ENCODE peak calls at places on chromosome 12, in nine cellular contexts. One of them, this sample, is unnamed.

GRCh38 chr12:104434129-104434528 is 22.6 kb upstream of the CHST11 start:
- DNase-seq in stimulated activated CD8-positive, alpha-beta memory T cell treated with anti-CD3 and anti-CD28 coated beads, Interleukin-2, amount 100 ng/mL, for 1 hour: no peak
- DNase-seq in fibroblast of lung: no peak
- DNase-seq in iPS DF 19.7: no peak
- DNase-seq in GM12865: no peak
- DNase-seq in stimulated activated CD4-positive, alpha-beta T cell treated with anti-CD3 and anti-CD28 coated beads, TNF-alpha, amount 100 ng/mL, for 1 hour: no peak
- DNase-seq in NCI-H1092 treated with DMSO at 0.1 percent for 48 hours: no peak
- DNase-seq in NAMALWA: no peak
- DNase-seq in T-helper 1 cell: no peak
- DNase-seq in this sample: no peak

GRCh38 chr12:49667319-49668090 is 39.7 kb downstream of the FMNL3 start:
- DNase-seq in fibroblast of lung: no peak
- DNase-seq in NCI-H1092 treated with DMSO at 0.1 percent for 48 hours: no peak
- DNase-seq in T-helper 1 cell: no peak
- DNase-seq in stimulated activated CD8-positive, alpha-beta memory T cell treated with anti-CD3 and anti-CD28 coated beads, Interleukin-2, amount 100 ng/mL, for 1 hour: no peak
- DNase-seq in stimulated activated CD4-positive, alpha-beta T cell treated with anti-CD3 and anti-CD28 coated beads, TNF-alpha, amount 100 ng/mL, for 1 hour: no peak
- DNase-seq in GM12865: no peak
- DNase-seq in NAMALWA: no peak
- DNase-seq in iPS DF 19.7: no peak
- DNase-seq in this sample: no peak

GRCh38 chr12:123705935-123706334 is 6.2 kb upstream of the ATP6V0A2 start:
- DNase-seq in stimulated activated CD4-positive, alpha-beta T cell treated with anti-CD3 and anti-CD28 coated beads, TNF-alpha, amount 100 ng/mL, for 1 hour: no peak
- DNase-seq in iPS DF 19.7: no peak
- DNase-seq in NAMALWA: peak; percentile 52
- DNase-seq in fibroblast of lung: no peak
- DNase-seq in T-helper 1 cell: no peak
- DNase-seq in GM12865: no peak
- DNase-seq in stimulated activated CD8-positive, alpha-beta memory T cell treated with anti-CD3 and anti-CD28 coated beads, Interleukin-2, amount 100 ng/mL, for 1 hour: no peak
- DNase-seq in NCI-H1092 treated with DMSO at 0.1 percent for 48 hours: no peak
- DNase-seq in this sample: no peak

GRCh38 chr12:88993655-88994054 is 358.6 kb downstream of the DUSP6 start:
- DNase-seq in stimulated activated CD8-positive, alpha-beta memory T cell treated with anti-CD3 and anti-CD28 coated beads, Interleukin-2, amount 100 ng/mL, for 1 hour: no peak
- DNase-seq in T-helper 1 cell: no peak
- DNase-seq in fibroblast of lung: peak; percentile 88
- DNase-seq in iPS DF 19.7: peak; percentile 9
- DNase-seq in GM12865: peak; percentile 47
- DNase-seq in NAMALWA: peak; percentile 53
- DNase-seq in stimulated activated CD4-positive, alpha-beta T cell treated with anti-CD3 and anti-CD28 coated beads, TNF-alpha, amount 100 ng/mL, for 1 hour: no peak
- DNase-seq in NCI-H1092 treated with DMSO at 0.1 percent for 48 hours: peak; percentile 74
- DNase-seq in this sample: no peak

GRCh38 chr12:119229837-119230236 is 51.1 kb downstream of the HSPB8 start:
- DNase-seq in stimulated activated CD4-positive, alpha-beta T cell treated with anti-CD3 and anti-CD28 coated beads, TNF-alpha, amount 100 ng/mL, for 1 hour: no peak
- DNase-seq in stimulated activated CD8-positive, alpha-beta memory T cell treated with anti-CD3 and anti-CD28 coated beads, Interleukin-2, amount 100 ng/mL, for 1 hour: no peak
- DNase-seq in NCI-H1092 treated with DMSO at 0.1 percent for 48 hours: no peak
- DNase-seq in T-helper 1 cell: no peak
- DNase-seq in fibroblast of lung: peak; percentile 52
- DNase-seq in GM12865: peak; percentile 30
- DNase-seq in NAMALWA: peak; percentile 62
- DNase-seq in iPS DF 19.7: peak; percentile 88
- DNase-seq in this sample: no peak

GRCh38 chr12:102978316-102978715 is 20.8 kb downstream of the ASCL1 start:
- DNase-seq in NCI-H1092 treated with DMSO at 0.1 percent for 48 hours: no peak
- DNase-seq in GM12865: no peak
- DNase-seq in NAMALWA: no peak
- DNase-seq in iPS DF 19.7: no peak
- DNase-seq in fibroblast of lung: no peak
- DNase-seq in stimulated activated CD8-positive, alpha-beta memory T cell treated with anti-CD3 and anti-CD28 coated beads, Interleukin-2, amount 100 ng/mL, for 1 hour: no peak
- DNase-seq in T-helper 1 cell: no peak
- DNase-seq in stimulated activated CD4-positive, alpha-beta T cell treated with anti-CD3 and anti-CD28 coated beads, TNF-alpha, amount 100 ng/mL, for 1 hour: no peak
- DNase-seq in this sample: no peak

GRCh38 chr12:115273446-115273845 is 589.5 kb upstream of the TBX3 start:
- DNase-seq in GM12865: no peak
- DNase-seq in T-helper 1 cell: no peak
- DNase-seq in NCI-H1092 treated with DMSO at 0.1 percent for 48 hours: no peak
- DNase-seq in stimulated activated CD4-positive, alpha-beta T cell treated with anti-CD3 and anti-CD28 coated beads, TNF-alpha, amount 100 ng/mL, for 1 hour: no peak
- DNase-seq in fibroblast of lung: no peak
- DNase-seq in NAMALWA: no peak
- DNase-seq in stimulated activated CD8-positive, alpha-beta memory T cell treated with anti-CD3 and anti-CD28 coated beads, Interleukin-2, amount 100 ng/mL, for 1 hour: no peak
- DNase-seq in iPS DF 19.7: no peak
- DNase-seq in this sample: no peak

GRCh38 chr12:111954974-111955373 is 58.0 kb downstream of the TMEM116 start:
- DNase-seq in stimulated activated CD4-positive, alpha-beta T cell treated with anti-CD3 and anti-CD28 coated beads, TNF-alpha, amount 100 ng/mL, for 1 hour: no peak
- DNase-seq in GM12865: no peak
- DNase-seq in NCI-H1092 treated with DMSO at 0.1 percent for 48 hours: no peak
- DNase-seq in stimulated activated CD8-positive, alpha-beta memory T cell treated with anti-CD3 and anti-CD28 coated beads, Interleukin-2, amount 100 ng/mL, for 1 hour: no peak
- DNase-seq in NAMALWA: no peak
- DNase-seq in T-helper 1 cell: no peak
- DNase-seq in fibroblast of lung: no peak
- DNase-seq in iPS DF 19.7: no peak
- DNase-seq in this sample: no peak

GRCh38 chr12:47410383-47410782 is 295.4 kb downstream of the RPAP3 start:
- DNase-seq in NCI-H1092 treated with DMSO at 0.1 percent for 48 hours: no peak
- DNase-seq in stimulated activated CD8-positive, alpha-beta memory T cell treated with anti-CD3 and anti-CD28 coated beads, Interleukin-2, amount 100 ng/mL, for 1 hour: no peak
- DNase-seq in GM12865: no peak
- DNase-seq in fibroblast of lung: no peak
- DNase-seq in T-helper 1 cell: no peak
- DNase-seq in stimulated activated CD4-positive, alpha-beta T cell treated with anti-CD3 and anti-CD28 coated beads, TNF-alpha, amount 100 ng/mL, for 1 hour: no peak
- DNase-seq in NAMALWA: no peak
- DNase-seq in iPS DF 19.7: no peak
- DNase-seq in this sample: no peak

GRCh38 chr12:69779928-69780327 is 41.3 kb downstream of the RAB3IP start:
- DNase-seq in iPS DF 19.7: peak; percentile 35
- DNase-seq in stimulated activated CD4-positive, alpha-beta T cell treated with anti-CD3 and anti-CD28 coated beads, TNF-alpha, amount 100 ng/mL, for 1 hour: no peak
- DNase-seq in GM12865: no peak
- DNase-seq in fibroblast of lung: peak; percentile 49
- DNase-seq in NAMALWA: peak; percentile 11
- DNase-seq in stimulated activated CD8-positive, alpha-beta memory T cell treated with anti-CD3 and anti-CD28 coated beads, Interleukin-2, amount 100 ng/mL, for 1 hour: no peak
- DNase-seq in T-helper 1 cell: no peak
- DNase-seq in NCI-H1092 treated with DMSO at 0.1 percent for 48 hours: no peak
- DNase-seq in this sample: no peak

GRCh38 chr12:120125029-120125428 is 8.5 kb upstream of the RAB35 start:
- DNase-seq in NCI-H1092 treated with DMSO at 0.1 percent for 48 hours: no peak
- DNase-seq in NAMALWA: no peak
- DNase-seq in stimulated activated CD4-positive, alpha-beta T cell treated with anti-CD3 and anti-CD28 coated beads, TNF-alpha, amount 100 ng/mL, for 1 hour: no peak
- DNase-seq in iPS DF 19.7: no peak
- DNase-seq in fibroblast of lung: no peak
- DNase-seq in T-helper 1 cell: no peak
- DNase-seq in stimulated activated CD8-positive, alpha-beta memory T cell treated with anti-CD3 and anti-CD28 coated beads, Interleukin-2, amount 100 ng/mL, for 1 hour: no peak
- DNase-seq in GM12865: no peak
- DNase-seq in this sample: no peak

GRCh38 chr12:12800406-12801180 is 12.6 kb upstream of the DDX47 start:
- DNase-seq in T-helper 1 cell: no peak
- DNase-seq in GM12865: no peak
- DNase-seq in stimulated activated CD8-positive, alpha-beta memory T cell treated with anti-CD3 and anti-CD28 coated beads, Interleukin-2, amount 100 ng/mL, for 1 hour: no peak
- DNase-seq in iPS DF 19.7: no peak
- DNase-seq in NAMALWA: no peak
- DNase-seq in NCI-H1092 treated with DMSO at 0.1 percent for 48 hours: no peak
- DNase-seq in stimulated activated CD4-positive, alpha-beta T cell treated with anti-CD3 and anti-CD28 coated beads, TNF-alpha, amount 100 ng/mL, for 1 hour: no peak
- DNase-seq in fibroblast of lung: no peak
- DNase-seq in this sample: no peak

GRCh38 chr12:58920102-58920955 is at the start of gene LRIG3:
- DNase-seq in stimulated activated CD4-positive, alpha-beta T cell treated with anti-CD3 and anti-CD28 coated beads, TNF-alpha, amount 100 ng/mL, for 1 hour: no peak
- DNase-seq in GM12865: peak; percentile 91
- DNase-seq in stimulated activated CD8-positive, alpha-beta memory T cell treated with anti-CD3 and anti-CD28 coated beads, Interleukin-2, amount 100 ng/mL, for 1 hour: no peak
- DNase-seq in T-helper 1 cell: no peak
- DNase-seq in NCI-H1092 treated with DMSO at 0.1 percent for 48 hours: peak; percentile 68
- DNase-seq in fibroblast of lung: peak; percentile 93
- DNase-seq in iPS DF 19.7: peak; percentile 20
- DNase-seq in NAMALWA: no peak
- DNase-seq in this sample: peak; percentile 53

GRCh38 chr12:66765204-66765603 is 86.3 kb upstream of the GRIP1 start:
- DNase-seq in fibroblast of lung: no peak
- DNase-seq in NCI-H1092 treated with DMSO at 0.1 percent for 48 hours: no peak
- DNase-seq in GM12865: no peak
- DNase-seq in stimulated activated CD4-positive, alpha-beta T cell treated with anti-CD3 and anti-CD28 coated beads, TNF-alpha, amount 100 ng/mL, for 1 hour: no peak
- DNase-seq in T-helper 1 cell: no peak
- DNase-seq in iPS DF 19.7: no peak
- DNase-seq in stimulated activated CD8-positive, alpha-beta memory T cell treated with anti-CD3 and anti-CD28 coated beads, Interleukin-2, amount 100 ng/mL, for 1 hour: no peak
- DNase-seq in NAMALWA: no peak
- DNase-seq in this sample: no peak

GRCh38 chr12:20624718-20625117 is 70.4 kb upstream of the SLCO1C1 start:
- DNase-seq in stimulated activated CD8-positive, alpha-beta memory T cell treated with anti-CD3 and anti-CD28 coated beads, Interleukin-2, amount 100 ng/mL, for 1 hour: no peak
- DNase-seq in fibroblast of lung: peak; percentile 49
- DNase-seq in stimulated activated CD4-positive, alpha-beta T cell treated with anti-CD3 and anti-CD28 coated beads, TNF-alpha, amount 100 ng/mL, for 1 hour: no peak
- DNase-seq in NAMALWA: no peak
- DNase-seq in GM12865: no peak
- DNase-seq in iPS DF 19.7: peak; percentile 33
- DNase-seq in NCI-H1092 treated with DMSO at 0.1 percent for 48 hours: peak; percentile 10
- DNase-seq in T-helper 1 cell: no peak
- DNase-seq in this sample: no peak

GRCh38 chr12:16189849-16190248 is 87.6 kb downstream of the SLC15A5 start:
- DNase-seq in T-helper 1 cell: no peak
- DNase-seq in GM12865: peak; percentile 7
- DNase-seq in iPS DF 19.7: peak; percentile 38
- DNase-seq in NAMALWA: peak; percentile 35
- DNase-seq in fibroblast of lung: peak; percentile 53
- DNase-seq in stimulated activated CD8-positive, alpha-beta memory T cell treated with anti-CD3 and anti-CD28 coated beads, Interleukin-2, amount 100 ng/mL, for 1 hour: no peak
- DNase-seq in NCI-H1092 treated with DMSO at 0.1 percent for 48 hours: peak; percentile 37
- DNase-seq in stimulated activated CD4-positive, alpha-beta T cell treated with anti-CD3 and anti-CD28 coated beads, TNF-alpha, amount 100 ng/mL, for 1 hour: no peak
- DNase-seq in this sample: no peak

GRCh38 chr12:131574397-131574775 is 136.5 kb upstream of the SFSWAP start:
- DNase-seq in T-helper 1 cell: no peak
- DNase-seq in GM12865: no peak
- DNase-seq in iPS DF 19.7: no peak
- DNase-seq in NCI-H1092 treated with DMSO at 0.1 percent for 48 hours: no peak
- DNase-seq in stimulated activated CD4-positive, alpha-beta T cell treated with anti-CD3 and anti-CD28 coated beads, TNF-alpha, amount 100 ng/mL, for 1 hour: no peak
- DNase-seq in NAMALWA: no peak
- DNase-seq in stimulated activated CD8-positive, alpha-beta memory T cell treated with anti-CD3 and anti-CD28 coated beads, Interleukin-2, amount 100 ng/mL, for 1 hour: no peak
- DNase-seq in fibroblast of lung: no peak
- DNase-seq in this sample: no peak

GRCh38 chr12:12098689-12099010 is 27.9 kb downstream of the BCL2L14 start:
- DNase-seq in NCI-H1092 treated with DMSO at 0.1 percent for 48 hours: no peak
- DNase-seq in iPS DF 19.7: no peak
- DNase-seq in NAMALWA: no peak
- DNase-seq in T-helper 1 cell: no peak
- DNase-seq in stimulated activated CD4-positive, alpha-beta T cell treated with anti-CD3 and anti-CD28 coated beads, TNF-alpha, amount 100 ng/mL, for 1 hour: no peak
- DNase-seq in fibroblast of lung: no peak
- DNase-seq in stimulated activated CD8-positive, alpha-beta memory T cell treated with anti-CD3 and anti-CD28 coated beads, Interleukin-2, amount 100 ng/mL, for 1 hour: no peak
- DNase-seq in GM12865: no peak
- DNase-seq in this sample: no peak

GRCh38 chr12:54680374-54680773 is 32.2 kb upstream of the DCD start:
- DNase-seq in stimulated activated CD8-positive, alpha-beta memory T cell treated with anti-CD3 and anti-CD28 coated beads, Interleukin-2, amount 100 ng/mL, for 1 hour: no peak
- DNase-seq in fibroblast of lung: no peak
- DNase-seq in NCI-H1092 treated with DMSO at 0.1 percent for 48 hours: no peak
- DNase-seq in iPS DF 19.7: peak; percentile 72
- DNase-seq in NAMALWA: peak; percentile 67
- DNase-seq in GM12865: peak; percentile 51
- DNase-seq in stimulated activated CD4-positive, alpha-beta T cell treated with anti-CD3 and anti-CD28 coated beads, TNF-alpha, amount 100 ng/mL, for 1 hour: peak; percentile 5
- DNase-seq in T-helper 1 cell: no peak
- DNase-seq in this sample: no peak

GRCh38 chr12:3683670-3684069 is 69.2 kb downstream of the CRACR2A start:
- DNase-seq in iPS DF 19.7: no peak
- DNase-seq in NCI-H1092 treated with DMSO at 0.1 percent for 48 hours: no peak
- DNase-seq in NAMALWA: no peak
- DNase-seq in stimulated activated CD8-positive, alpha-beta memory T cell treated with anti-CD3 and anti-CD28 coated beads, Interleukin-2, amount 100 ng/mL, for 1 hour: no peak
- DNase-seq in fibroblast of lung: peak; percentile 27
- DNase-seq in T-helper 1 cell: no peak
- DNase-seq in GM12865: no peak
- DNase-seq in stimulated activated CD4-positive, alpha-beta T cell treated with anti-CD3 and anti-CD28 coated beads, TNF-alpha, amount 100 ng/mL, for 1 hour: no peak
- DNase-seq in this sample: no peak

GRCh38 chr12:64759035-64759894 is at the start of gene GNS:
- DNase-seq in fibroblast of lung: peak; percentile 93
- DNase-seq in GM12865: peak; percentile 97
- DNase-seq in T-helper 1 cell: peak; percentile 85
- DNase-seq in stimulated activated CD4-positive, alpha-beta T cell treated with anti-CD3 and anti-CD28 coated beads, TNF-alpha, amount 100 ng/mL, for 1 hour: peak; percentile 98
- DNase-seq in NCI-H1092 treated with DMSO at 0.1 percent for 48 hours: peak; percentile 83
- DNase-seq in NAMALWA: peak; percentile 92
- DNase-seq in iPS DF 19.7: peak; percentile 42
- DNase-seq in stimulated activated CD8-positive, alpha-beta memory T cell treated with anti-CD3 and anti-CD28 coated beads, Interleukin-2, amount 100 ng/mL, for 1 hour: peak; percentile 88
- DNase-seq in this sample: peak; percentile 81

GRCh38 chr12:85155791-85156190 is 119.6 kb downstream of the LRRIQ1 start:
- DNase-seq in NCI-H1092 treated with DMSO at 0.1 percent for 48 hours: peak; percentile 24
- DNase-seq in fibroblast of lung: peak; percentile 34
- DNase-seq in stimulated activated CD4-positive, alpha-beta T cell treated with anti-CD3 and anti-CD28 coated beads, TNF-alpha, amount 100 ng/mL, for 1 hour: no peak
- DNase-seq in stimulated activated CD8-positive, alpha-beta memory T cell treated with anti-CD3 and anti-CD28 coated beads, Interleukin-2, amount 100 ng/mL, for 1 hour: no peak
- DNase-seq in GM12865: no peak
- DNase-seq in NAMALWA: peak; percentile 41
- DNase-seq in T-helper 1 cell: no peak
- DNase-seq in iPS DF 19.7: no peak
- DNase-seq in this sample: no peak

GRCh38 chr12:83827860-83828259 is 1084.7 kb downstream of the SLC6A15 start:
- DNase-seq in stimulated activated CD8-positive, alpha-beta memory T cell treated with anti-CD3 and anti-CD28 coated beads, Interleukin-2, amount 100 ng/mL, for 1 hour: no peak
- DNase-seq in T-helper 1 cell: no peak
- DNase-seq in fibroblast of lung: peak; percentile 59
- DNase-seq in iPS DF 19.7: peak; percentile 50
- DNase-seq in stimulated activated CD4-positive, alpha-beta T cell treated with anti-CD3 and anti-CD28 coated beads, TNF-alpha, amount 100 ng/mL, for 1 hour: no peak
- DNase-seq in NCI-H1092 treated with DMSO at 0.1 percent for 48 hours: peak; percentile 1
- DNase-seq in NAMALWA: peak; percentile 4
- DNase-seq in GM12865: no peak
- DNase-seq in this sample: no peak

GRCh38 chr12:119817944-119818343 is 59.2 kb downstream of the CIT start:
- DNase-seq in NCI-H1092 treated with DMSO at 0.1 percent for 48 hours: no peak
- DNase-seq in iPS DF 19.7: no peak
- DNase-seq in fibroblast of lung: no peak
- DNase-seq in stimulated activated CD4-positive, alpha-beta T cell treated with anti-CD3 and anti-CD28 coated beads, TNF-alpha, amount 100 ng/mL, for 1 hour: no peak
- DNase-seq in stimulated activated CD8-positive, alpha-beta memory T cell treated with anti-CD3 and anti-CD28 coated beads, Interleukin-2, amount 100 ng/mL, for 1 hour: no peak
- DNase-seq in GM12865: no peak
- DNase-seq in NAMALWA: no peak
- DNase-seq in T-helper 1 cell: no peak
- DNase-seq in this sample: no peak

GRCh38 chr12:86249276-86249675 is 6.9 kb downstream of the MGAT4C start:
- DNase-seq in T-helper 1 cell: no peak
- DNase-seq in iPS DF 19.7: no peak
- DNase-seq in NCI-H1092 treated with DMSO at 0.1 percent for 48 hours: no peak
- DNase-seq in stimulated activated CD8-positive, alpha-beta memory T cell treated with anti-CD3 and anti-CD28 coated beads, Interleukin-2, amount 100 ng/mL, for 1 hour: no peak
- DNase-seq in fibroblast of lung: no peak
- DNase-seq in NAMALWA: no peak
- DNase-seq in GM12865: no peak
- DNase-seq in stimulated activated CD4-positive, alpha-beta T cell treated with anti-CD3 and anti-CD28 coated beads, TNF-alpha, amount 100 ng/mL, for 1 hour: no peak
- DNase-seq in this sample: no peak